ENCODE peak calls at places on chromosomes 4 and X, in seven cellular contexts. Q, O, D, J, U, V and N are unnamed samples.

GRCh38 chrX:118325453-118325852 is 20.5 kb upstream of the WDR44 start:
- DNase-seq in Q (no peak), O (no peak), D (no peak), J (no peak), U (no peak), V (peak; percentile 4), N (no peak)

GRCh38 chr4:2962099-2962455 is 1.1 kb downstream of the NOP14 start:
- DNase-seq in Q (peak; percentile 25), O (no peak), D (no peak), J (no peak), U (no peak), V (no peak), N (no peak)

GRCh38 chrX:10166731-10167149 is 10.0 kb downstream of the CLCN4 start:
- DNase-seq in Q (no peak), O (no peak), D (no peak), J (peak; percentile 72), U (no peak), V (peak; percentile 40), N (no peak)

GRCh38 chrX:108270739-108271396 is 167.4 kb downstream of the COL4A6 start:
- DNase-seq in Q (no peak), O (no peak), D (peak; percentile 80), J (no peak), U (no peak), V (peak; percentile 21), N (no peak)

GRCh38 chr4:182716207-182716606 is 201.0 kb downstream of the DCTD start:
- DNase-seq in Q (no peak), O (no peak), D (no peak), J (no peak), U (no peak), V (no peak), N (no peak)

GRCh38 chr4:140331245-140331644 is 42.2 kb upstream of the SCOC start:
- DNase-seq in Q (no peak), O (no peak), D (no peak), J (no peak), U (no peak), V (no peak), N (no peak)

GRCh38 chr4:54016504-54016903 is 47.9 kb downstream of the CHIC2 start:
- DNase-seq in Q (no peak), O (no peak), D (no peak), J (no peak), U (no peak), V (no peak), N (no peak)

GRCh38 chr4:79198886-79199591 is 126.8 kb downstream of the NAA11 start:
- DNase-seq in Q (no peak), O (no peak), D (peak; percentile 14), J (no peak), U (no peak), V (no peak), N (no peak)

GRCh38 chrX:10750581-10750980 is 130.2 kb upstream of the MID1 start:
- DNase-seq in Q (no peak), O (no peak), D (peak; percentile 30), J (no peak), U (no peak), V (no peak), N (no peak)

GRCh38 chr4:155629183-155629825 is 37.3 kb upstream of the GUCY1A1 start:
- DNase-seq in Q (no peak), O (no peak), D (peak; percentile 74), J (no peak), U (no peak), V (peak; percentile 47), N (no peak)

GRCh38 chr4:165325732-165326512 is 1.5 kb upstream of the MSMO1 start:
- DNase-seq in Q (no peak), O (no peak), D (peak; percentile 95), J (no peak), U (no peak), V (peak; percentile 88), N (peak; percentile 48)

GRCh38 chr4:84378983-84379382 is 120.1 kb downstream of the NKX6-1 start:
- DNase-seq in Q (no peak), O (no peak), D (no peak), J (no peak), U (no peak), V (no peak), N (no peak)

GRCh38 chr4:61817071-61817470 is 616.9 kb downstream of the ADGRL3 start:
- DNase-seq in Q (no peak), O (no peak), D (no peak), J (peak; percentile 37), U (no peak), V (no peak), N (no peak)

GRCh38 chr4:126956192-126956897 is 676.4 kb upstream of the INTU start:
- DNase-seq in Q (no peak), O (no peak), D (no peak), J (no peak), U (no peak), V (no peak), N (no peak)

GRCh38 chr4:75469896-75470295 is 44.3 kb downstream of the RCHY1 start:
- DNase-seq in Q (no peak), O (no peak), D (no peak), J (no peak), U (no peak), V (no peak), N (no peak)

GRCh38 chr4:973431-974397 is at the start of gene DGKQ:
- DNase-seq in Q (peak; percentile 90), O (peak; percentile 80), D (peak; percentile 68), J (peak; percentile 94), U (peak; percentile 88), V (peak; percentile 91), N (peak; percentile 91)

DNA sequence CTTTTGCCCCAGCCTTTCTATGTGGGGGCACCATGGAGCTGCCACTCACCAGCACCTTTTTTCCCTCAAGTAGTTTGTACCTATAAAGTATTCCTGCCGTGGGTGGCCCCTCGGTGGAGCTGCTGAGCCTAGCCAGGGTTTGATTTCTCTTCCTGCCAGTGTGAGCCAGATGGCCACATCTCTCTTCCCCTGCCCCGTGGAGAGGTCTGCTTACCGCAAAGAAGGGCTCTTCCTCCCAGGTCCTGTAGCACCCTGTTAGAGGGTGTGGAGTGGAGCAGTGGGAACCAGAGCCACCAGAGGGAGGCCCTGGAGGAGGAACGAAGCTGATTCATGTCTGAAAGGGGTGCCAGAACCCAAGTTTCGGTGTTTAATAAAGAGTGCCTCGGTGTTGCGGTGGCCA is 95.4 kb downstream of the PTTG2 start:
- DNase-seq in Q (no peak), O (peak; percentile 30), D (no peak), J (no peak), U (no peak), V (no peak), N (no peak)
- TF ChIP-seq CTCF in Q (no peak), O (no peak), D (no peak), J (no peak), U (no peak), V (no peak), N (no peak)

GRCh38 chr4:186109245-186109644 is 4.7 kb downstream of the FAM149A start:
- DNase-seq in Q (no peak), O (no peak), D (no peak), J (no peak), U (no peak), V (no peak), N (no peak)
- TF ChIP-seq CTCF in Q (no peak), O (no peak), D (no peak), J (no peak), U (no peak), V (no peak), N (no peak)

GRCh38 chrX:72368796-72369195 is 63.1 kb upstream of the CITED1 start:
- DNase-seq in Q (no peak), O (no peak), D (no peak), J (no peak), U (no peak), V (peak; percentile 32), N (no peak)
- TF ChIP-seq CTCF in Q (no peak), O (no peak), D (no peak), J (no peak), U (no peak), V (no peak), N (no peak)

GRCh38 chrX:106035064-106035463 is 3.5 kb downstream of the SERPINA7 start:
- DNase-seq in Q (no peak), O (no peak), D (no peak), J (no peak), U (no peak), V (peak; percentile 14), N (no peak)
- TF ChIP-seq CTCF in Q (peak; percentile 31), O (peak; percentile 18), D (no peak), J (no peak), U (peak; percentile 38), V (peak; percentile 42), N (no peak)

GRCh38 chr4:46594658-46595057 is 204.7 kb upstream of the GABRA2 start:
- DNase-seq in Q (no peak), O (no peak), D (no peak), J (no peak), U (no peak), V (no peak), N (no peak)
- TF ChIP-seq CTCF in Q (no peak), O (no peak), D (no peak), J (no peak), U (no peak), V (no peak), N (no peak)

GRCh38 chr4:184648220-184649025 is 824 bp downstream of the CASP3 start:
- DNase-seq in Q (peak; percentile 69), O (peak; percentile 45), D (peak; percentile 61), J (peak; percentile 87), U (peak; percentile 41), V (peak; percentile 61), N (peak; percentile 51)

GRCh38 chr4:184649971-184650855 is 675 bp downstream of the PRIMPOL start:
- DNase-seq in Q (peak; percentile 24), O (no peak), D (peak; percentile 55), J (no peak), U (peak; percentile 30), V (peak; percentile 45), N (no peak)

GRCh38 chr4:184651899-184652298 is 2.4 kb downstream of the PRIMPOL start:
- DNase-seq in Q (no peak), O (no peak), D (no peak), J (no peak), U (no peak), V (no peak), N (no peak)

GRCh38 chr4:184647391-184648101 is 1.7 kb downstream of the CASP3 start:
- DNase-seq in Q (no peak), O (no peak), D (peak; percentile 20), J (no peak), U (no peak), V (peak; percentile 27), N (no peak)

DNA sequence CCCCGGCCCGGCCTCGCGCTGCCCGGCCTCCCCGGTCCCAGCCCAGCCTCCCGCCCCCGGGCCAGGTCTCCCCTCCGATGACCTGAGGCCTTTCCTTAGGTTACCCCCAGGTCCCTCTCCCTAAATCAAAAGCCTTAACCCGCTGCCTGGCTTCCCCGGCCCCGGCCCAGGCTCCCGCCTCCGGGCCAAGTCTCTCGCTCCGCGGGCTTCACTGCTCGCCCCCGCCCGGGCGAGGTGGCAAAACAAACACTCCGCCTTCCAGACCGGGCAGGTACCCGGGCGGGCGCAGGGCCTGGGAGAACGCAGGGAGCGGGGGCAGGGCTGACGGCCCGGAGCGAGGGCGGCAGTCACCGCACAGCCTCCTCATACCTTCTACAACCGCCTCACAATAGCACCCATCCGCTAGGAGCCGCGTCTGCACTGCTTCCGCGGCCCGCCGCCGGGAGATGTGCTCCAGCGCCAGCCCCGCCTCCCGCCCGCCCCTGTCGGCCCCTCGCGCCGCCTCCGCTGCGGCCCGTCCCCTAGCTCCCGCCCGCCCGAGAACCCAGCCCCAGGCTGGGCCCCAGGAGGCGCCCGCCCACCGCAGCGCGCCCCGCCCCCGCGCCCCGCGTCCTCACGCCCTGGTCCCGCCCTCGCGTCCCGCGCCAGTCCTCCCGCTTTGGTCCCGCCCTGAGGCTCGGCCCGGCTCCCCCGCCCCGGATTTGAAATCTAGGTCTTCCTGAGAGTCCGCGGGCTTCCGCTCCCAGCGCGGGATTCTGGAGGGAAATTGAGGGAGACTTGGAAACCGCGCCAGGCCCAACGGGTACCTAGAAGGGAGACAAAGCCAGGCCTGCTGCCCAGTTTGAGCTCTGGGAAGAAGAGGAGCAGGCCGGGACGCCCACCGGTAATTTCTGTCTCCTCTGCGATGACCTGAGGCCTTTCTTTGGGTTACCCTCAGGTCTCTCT is at the start of the genes CASP3 and PRIMPOL:
- DNase-seq in Q (peak; percentile 97), O (peak; percentile 95), D (peak; percentile 92), J (peak; percentile 99), U (peak; percentile 99), V (peak; percentile 98), N (peak; percentile 91)
- TF ChIP-seq CTCF in Q (no peak), O (no peak), D (peak; percentile 3), J (peak; percentile 35), U (no peak), V (peak; percentile 32), N (no peak)